ENCODE peak calls at places on chromosomes 12 and 14, in six cellular contexts. K is effector memory CD8-positive, alpha-beta T cell; G is body of pancreas; Z is DMS153; U is adrenal gland; A is M059J. R is an unnamed sample.

GRCh38 chr12:132986001-132986884 is at the start of gene ZNF26:
- DNase-seq in A (peak), K (peak), G (peak), U (peak), Z (peak), R (peak)

GRCh38 chr14:55579724-55580400 is at the start of gene KTN1:
- DNase-seq in G (peak), K (peak), U (peak), Z (peak), A (peak), R (peak)

GRCh38 chr12:116790066-116790465 is 52.0 kb downstream of the RNFT2 start:
- DNase-seq in A (no peak), K (no peak), Z (no peak), G (no peak), U (no peak), R (no peak)

GRCh38 chr12:46371718-46372130 is 849 bp downstream of the SLC38A2 start:
- DNase-seq in A (no peak), U (peak), Z (peak), K (peak), G (peak), R (peak)

GRCh38 chr14:58408681-58409080 is 13.0 kb downstream of the TOMM20L start:
- DNase-seq in A (no peak), Z (no peak), U (no peak), K (no peak), G (no peak), R (no peak)

GRCh38 chr14:76977793-76978730 is 50.4 kb downstream of the IRF2BPL start:
- DNase-seq in A (no peak), Z (no peak), U (peak), K (peak), G (peak), R (no peak)

GRCh38 chr12:114904254-114905003 is 220.5 kb upstream of the TBX3 start:
- DNase-seq in K (no peak), Z (no peak), A (peak), G (no peak), U (peak), R (no peak)

GRCh38 chr14:103028161-103028767 is 29.1 kb downstream of the CDC42BPB start:
- DNase-seq in U (no peak), K (no peak), Z (no peak), G (no peak), A (no peak), R (no peak)

GRCh38 chr12:124098887-124099286 is 125.9 kb downstream of the ZNF664 start:
- DNase-seq in K (no peak), A (no peak), Z (no peak), U (no peak), G (no peak), R (no peak)